ENCODE peak calls at places on chromosomes 6 and 20, in eight cellular contexts. C is A549, V is HCT116, U is GM12878, G is IMR-90, H is SK-N-SH, B is K562, D is H1. Z is an unnamed sample.

GRCh38 chr6:121314407-121315112 is 19.7 kb downstream of the TBC1D32 start:
- DNase-seq in V (no peak), D (no peak), G (no peak), H (no peak), U (no peak), C (no peak), B (no peak), Z (no peak)

GRCh38 chr20:62061851-62062418 is 3.7 kb downstream of the TAF4 start:
- DNase-seq in C (no peak), D (no peak), U (no peak), H (no peak), G (no peak), V (no peak), B (no peak), Z (no peak)

GRCh38 chr6:81751388-81752083 is 945 bp downstream of the TENT5A start:
- DNase-seq in V (peak; percentile 13), U (no peak), G (peak; percentile 38), C (peak; percentile 2), D (peak; percentile 65), B (no peak), H (no peak), Z (peak; percentile 21)

GRCh38 chr6:160355001-160355400 is 6.8 kb downstream of the SLC22A3 start:
- DNase-seq in U (no peak), C (peak; percentile 39), D (no peak), H (no peak), V (no peak), B (no peak), G (no peak), Z (no peak)

GRCh38 chr6:53794073-53794719 is 609 bp upstream of the LRRC1 start:
- DNase-seq in C (peak; percentile 53), G (peak; percentile 87), B (no peak), H (peak; percentile 55), U (peak; percentile 17), D (peak; percentile 77), V (peak; percentile 56), Z (peak; percentile 81)

GRCh38 chr20:8855315-8855714 is 213.6 kb upstream of the PLCB4 start:
- DNase-seq in C (no peak), G (peak; percentile 61), B (peak; percentile 7), U (no peak), V (no peak), D (no peak), H (no peak), Z (no peak)

GRCh38 chr6:154478021-154478651 is 32.3 kb downstream of the CNKSR3 start:
- DNase-seq in B (no peak), C (no peak), H (no peak), D (no peak), G (peak; percentile 23), U (no peak), V (no peak), Z (no peak)

GRCh38 chr6:44456070-44456965 is 68.8 kb downstream of the CDC5L start:
- DNase-seq in H (peak; percentile 79), U (no peak), V (peak; percentile 41), B (peak; percentile 86), C (peak; percentile 43), D (no peak), G (peak; percentile 50), Z (peak; percentile 61)

GRCh38 chr20:20079102-20079784 is 26.9 kb downstream of the CFAP61 start:
- DNase-seq in D (no peak), H (no peak), C (no peak), V (no peak), G (no peak), U (no peak), B (no peak), Z (peak; percentile 16)

GRCh38 chr20:2244523-2244922 is 51.3 kb upstream of the TGM3 start:
- DNase-seq in U (no peak), D (no peak), H (no peak), B (no peak), C (no peak), G (no peak), V (no peak), Z (no peak)

GRCh38 chr6:8387942-8388437 is 47.4 kb downstream of the SLC35B3 start:
- DNase-seq in D (no peak), U (no peak), C (no peak), H (no peak), V (no peak), G (no peak), B (peak; percentile 49), Z (no peak)

GRCh38 chr20:20210327-20210726 is 157.6 kb upstream of the INSM1 start:
- DNase-seq in H (peak; percentile 44), D (no peak), B (no peak), U (no peak), V (no peak), G (no peak), C (no peak), Z (no peak)

DNA sequence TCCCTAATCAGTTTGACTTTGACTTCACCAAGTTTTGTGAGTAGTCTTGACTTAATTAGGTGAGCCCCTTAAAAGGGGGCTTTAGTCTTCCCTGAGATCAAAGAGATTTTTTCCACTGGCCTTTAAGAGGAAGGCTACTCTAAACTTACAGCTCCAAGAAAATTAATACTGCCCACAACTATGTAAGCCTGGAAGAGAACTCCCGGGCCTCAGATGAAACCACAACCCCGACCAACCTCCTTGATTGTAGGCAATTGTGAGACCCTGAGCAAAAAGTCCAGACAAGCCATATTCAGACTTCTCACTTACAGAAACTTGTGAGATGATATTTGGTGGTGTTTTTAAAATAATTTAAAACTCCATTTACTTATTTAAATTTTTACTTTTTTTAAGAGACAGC is 18.1 kb downstream of the SNX3 start:
- DNase-seq in C (no peak), U (no peak), H (no peak), V (no peak), G (no peak), B (no peak), D (no peak), Z (no peak)
- TF ChIP-seq RAD21 in C (no peak), U (no peak), H (no peak), V (no peak), G (no peak), B (no peak), D (no peak), Z (no peak)

GRCh38 chr20:910840-911770 is 5.0 kb downstream of the ANGPT4 start:
- DNase-seq in C (no peak), G (peak; percentile 10), B (no peak), V (no peak), H (no peak), U (no peak), D (no peak), Z (no peak)
- TF ChIP-seq RAD21 in C (no peak), G (no peak), B (no peak), V (no peak), H (no peak), U (no peak), D (no peak), Z (no peak)

GRCh38 chr20:36092424-36093024 is 62.0 kb upstream of the EPB41L1 start:
- DNase-seq in H (peak; percentile 85), V (no peak), U (no peak), G (no peak), C (no peak), D (peak; percentile 61), B (peak; percentile 56), Z (no peak)
- TF ChIP-seq RAD21 in H (no peak), V (no peak), U (no peak), G (no peak), C (no peak), D (no peak), B (no peak), Z (no peak)

GRCh38 chr6:5671162-5671561 is 335.6 kb downstream of the NRN1 start:
- DNase-seq in G (peak; percentile 71), D (no peak), C (no peak), U (no peak), B (peak; percentile 63), V (no peak), H (no peak), Z (peak; percentile 28)

GRCh38 chr6:5674141-5674540 is 332.6 kb downstream of the NRN1 start:
- DNase-seq in V (no peak), C (no peak), D (no peak), H (no peak), G (no peak), U (no peak), B (no peak), Z (no peak)

GRCh38 chr6:5671604-5672559 is 334.8 kb downstream of the NRN1 start:
- DNase-seq in H (no peak), G (no peak), U (no peak), C (no peak), B (peak; percentile 16), V (no peak), D (no peak), Z (no peak)

GRCh38 chr6:5673016-5673415 is 333.7 kb downstream of the NRN1 start:
- DNase-seq in G (no peak), H (no peak), U (no peak), C (no peak), V (no peak), B (no peak), D (no peak), Z (no peak)

DNA sequence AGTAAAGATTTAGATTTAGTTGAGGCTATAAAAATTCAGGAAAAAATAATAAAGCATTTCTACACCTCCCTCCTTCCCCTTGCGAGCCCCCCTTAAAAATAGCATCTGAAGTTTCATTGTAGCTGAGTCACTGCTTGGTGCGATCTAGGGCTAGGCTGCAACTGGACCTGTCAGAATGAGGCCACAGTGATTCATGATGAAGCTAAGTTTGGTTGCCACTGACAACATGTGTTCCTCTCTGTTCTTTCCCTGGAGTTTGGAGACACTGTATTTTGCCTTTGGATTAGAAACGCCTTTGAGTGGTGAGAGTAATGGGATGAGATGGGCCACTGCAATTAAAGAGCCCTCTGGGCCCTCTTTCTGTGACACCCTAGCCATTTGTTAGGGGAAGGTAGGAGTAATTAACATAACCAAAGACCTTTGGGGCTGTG is 334.1 kb downstream of the NRN1 start:
- DNase-seq in C (peak; percentile 6), H (no peak), G (peak; percentile 90), D (no peak), V (no peak), B (peak; percentile 53), U (no peak), Z (no peak)
- TF ChIP-seq RAD21 in C (no peak), H (no peak), G (no peak), D (no peak), V (no peak), B (no peak), U (no peak), Z (no peak)

GRCh38 chr20:25493748-25494505 is 86.5 kb downstream of the GINS1 start:
- DNase-seq in D (no peak), U (no peak), G (no peak), C (no peak), H (no peak), V (no peak), B (no peak), Z (no peak)
- TF ChIP-seq RAD21 in D (no peak), U (no peak), G (no peak), C (no peak), H (no peak), V (no peak), B (no peak), Z (no peak)

DNA sequence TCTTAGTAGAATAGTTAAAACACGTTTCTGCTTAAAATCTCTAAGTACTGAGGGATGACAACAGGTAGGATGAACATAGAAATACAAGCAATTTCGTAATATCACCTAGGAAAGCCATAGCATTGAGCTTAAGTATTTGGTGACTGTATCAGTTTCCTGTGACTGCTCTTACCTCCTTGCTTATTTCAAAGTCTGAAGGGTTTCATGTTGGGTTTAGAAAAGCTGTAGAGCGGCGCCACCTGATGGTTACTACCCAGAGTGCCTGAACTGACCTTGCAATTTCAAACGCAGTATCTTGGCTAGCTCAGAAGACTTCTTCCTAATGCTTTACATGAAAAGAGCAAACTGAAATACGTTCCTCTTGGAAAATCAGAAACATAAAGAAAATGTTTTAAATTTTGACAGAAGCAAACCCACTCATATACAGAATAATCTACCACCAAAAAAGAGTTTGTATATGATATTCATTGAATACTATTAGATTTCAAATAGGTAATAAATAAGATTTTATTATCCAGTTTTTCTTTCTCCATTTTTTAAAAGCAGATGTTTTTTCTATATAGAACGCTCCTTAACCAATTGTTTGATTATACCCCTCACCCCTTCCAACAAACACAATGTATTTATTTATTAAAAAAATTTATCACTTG is 82.3 kb upstream of the RIPOR2 start:
- DNase-seq in D (peak; percentile 75), V (peak; percentile 53), G (peak; percentile 65), U (no peak), H (no peak), C (no peak), B (peak; percentile 52), Z (peak; percentile 8)
- TF ChIP-seq RAD21 in D (peak; percentile 100), V (peak; percentile 82), G (peak; percentile 82), U (peak; percentile 99), H (peak; percentile 66), C (peak; percentile 56), B (peak; percentile 84), Z (no peak)

Z was measured in HepG2.